ENCODE peak calls at places on chromosomes 5 and 9, in nine cellular contexts. I is HepG2; E is astrocyte; C is neuronal stem cell; K is AG10803; H is mammary epithelial cell; G is AG04449; X is CD8-positive, alpha-beta T cell; S is fibroblast of villous mesenchyme. Z is an unnamed sample.

GRCh38 chr5:115685480-115685879 is 59.6 kb upstream of the TMED7 start:
- DNase-seq in I (no peak), E (peak), C (no peak), K (no peak), H (no peak), G (no peak), X (no peak), S (no peak), Z (no peak)

GRCh38 chr9:126695186-126696090 is 81.7 kb downstream of the LMX1B start:
- DNase-seq in I (no peak), E (no peak), C (no peak), K (no peak), H (no peak), G (no peak), X (no peak), S (no peak), Z (no peak)

GRCh38 chr5:133783481-133783880 is 171.1 kb upstream of the FSTL4 start:
- DNase-seq in I (no peak), E (peak), C (no peak), K (no peak), H (no peak), G (peak), X (no peak), S (no peak), Z (no peak)

GRCh38 chr5:144004146-144004545 is 166.3 kb downstream of the YIPF5 start:
- DNase-seq in I (no peak), E (peak), C (no peak), K (no peak), H (peak), G (no peak), X (no peak), S (peak), Z (peak)

GRCh38 chr9:77897292-77897691 is 134.3 kb downstream of the GNAQ start:
- DNase-seq in I (peak), E (no peak), C (no peak), K (no peak), H (no peak), G (no peak), X (no peak), S (no peak), Z (no peak)

GRCh38 chr5:138179277-138179857 is 455 bp downstream of the KIF20A start:
- DNase-seq in I (peak), E (no peak), C (peak), K (no peak), H (peak), G (no peak), X (no peak), S (peak), Z (no peak)

GRCh38 chr5:104540448-104540847 is 977.9 kb upstream of the NUDT12 start:
- DNase-seq in I (no peak), E (peak), C (no peak), K (no peak), H (no peak), G (no peak), X (no peak), S (peak), Z (peak)

GRCh38 chr9:68949271-68950000 is 64.5 kb downstream of the PRKACG start:
- DNase-seq in I (no peak), E (no peak), C (no peak), K (peak), H (peak), G (no peak), X (peak), S (no peak), Z (peak)

GRCh38 chr9:35727676-35728040 is 4.3 kb downstream of the TLN1 start:
- DNase-seq in I (no peak), E (no peak), C (no peak), K (no peak), H (no peak), G (no peak), X (no peak), S (no peak), Z (no peak)

GRCh38 chr5:138595396-138595795 is 20.2 kb upstream of the HSPA9 start:
- DNase-seq in I (no peak), E (no peak), C (no peak), K (no peak), H (no peak), G (no peak), X (no peak), S (no peak), Z (no peak)

GRCh38 chr5:167822241-167822640 is 469.2 kb upstream of the WWC1 start:
- DNase-seq in I (no peak), E (peak), C (no peak), K (no peak), H (no peak), G (no peak), X (no peak), S (no peak), Z (no peak)

GRCh38 chr5:74123928-74124327 is 497.9 kb downstream of the ARHGEF28 start:
- DNase-seq in I (no peak), E (no peak), C (no peak), K (no peak), H (no peak), G (no peak), X (no peak), S (no peak), Z (no peak)

GRCh38 chr5:32265902-32266301 is 46.8 kb downstream of the MTMR12 start:
- DNase-seq in I (no peak), E (no peak), C (no peak), K (no peak), H (no peak), G (no peak), X (no peak), S (no peak), Z (no peak)

GRCh38 chr9:87872079-87872624 is 10.5 kb upstream of the SPATA31E1 start:
- DNase-seq in I (no peak), E (peak), C (no peak), K (peak), H (no peak), G (no peak), X (no peak), S (peak), Z (no peak)

GRCh38 chr9:113184509-113184908 is 33.7 kb downstream of the SLC31A2 start:
- DNase-seq in I (no peak), E (no peak), C (no peak), K (peak), H (peak), G (no peak), X (no peak), S (peak), Z (no peak)

GRCh38 chr9:2228132-2228531 is 213.0 kb downstream of the SMARCA2 start:
- DNase-seq in I (no peak), E (no peak), C (peak), K (no peak), H (no peak), G (no peak), X (no peak), S (peak), Z (no peak)

GRCh38 chr5:79886456-79886855 is 104.6 kb downstream of the MTX3 start:
- DNase-seq in I (no peak), E (no peak), C (no peak), K (no peak), H (no peak), G (no peak), X (no peak), S (no peak), Z (no peak)

GRCh38 chr5:14155075-14155474 is 11.9 kb downstream of the TRIO start:
- DNase-seq in I (no peak), E (no peak), C (no peak), K (no peak), H (no peak), G (no peak), X (no peak), S (no peak), Z (no peak)

GRCh38 chr5:33235824-33236223 is 204.9 kb upstream of the TARS1 start:
- DNase-seq in I (no peak), E (no peak), C (no peak), K (no peak), H (no peak), G (no peak), X (no peak), S (no peak), Z (no peak)

GRCh38 chr5:55918097-55919035 is 67.2 kb downstream of the IL31RA start:
- DNase-seq in I (no peak), E (no peak), C (no peak), K (no peak), H (no peak), G (no peak), X (peak), S (no peak), Z (no peak)

GRCh38 chr9:33765411-33765810 is 29.9 kb upstream of the PRSS3 start:
- DNase-seq in I (no peak), E (peak), C (no peak), K (no peak), H (peak), G (no peak), X (no peak), S (peak), Z (peak)

GRCh38 chr9:82604947-82605656 is 457.8 kb downstream of the RASEF start:
- DNase-seq in I (peak), E (peak), C (no peak), K (no peak), H (no peak), G (no peak), X (no peak), S (peak), Z (no peak)

GRCh38 chr5:88688242-88688959 is 194.6 kb downstream of the MEF2C start:
- DNase-seq in I (no peak), E (no peak), C (no peak), K (no peak), H (no peak), G (no peak), X (no peak), S (no peak), Z (no peak)

GRCh38 chr5:37735649-37736347 is 104.0 kb downstream of the GDNF start:
- DNase-seq in I (no peak), E (peak), C (no peak), K (peak), H (no peak), G (no peak), X (no peak), S (peak), Z (no peak)

GRCh38 chr9:694499-695154 is 146.9 kb upstream of the DMRT1 start:
- DNase-seq in I (no peak), E (peak), C (no peak), K (peak), H (peak), G (peak), X (no peak), S (peak), Z (peak)

GRCh38 chr5:142722146-142722545 is 36.3 kb upstream of the FGF1 start:
- DNase-seq in I (no peak), E (peak), C (no peak), K (peak), H (no peak), G (no peak), X (no peak), S (no peak), Z (no peak)

DNA sequence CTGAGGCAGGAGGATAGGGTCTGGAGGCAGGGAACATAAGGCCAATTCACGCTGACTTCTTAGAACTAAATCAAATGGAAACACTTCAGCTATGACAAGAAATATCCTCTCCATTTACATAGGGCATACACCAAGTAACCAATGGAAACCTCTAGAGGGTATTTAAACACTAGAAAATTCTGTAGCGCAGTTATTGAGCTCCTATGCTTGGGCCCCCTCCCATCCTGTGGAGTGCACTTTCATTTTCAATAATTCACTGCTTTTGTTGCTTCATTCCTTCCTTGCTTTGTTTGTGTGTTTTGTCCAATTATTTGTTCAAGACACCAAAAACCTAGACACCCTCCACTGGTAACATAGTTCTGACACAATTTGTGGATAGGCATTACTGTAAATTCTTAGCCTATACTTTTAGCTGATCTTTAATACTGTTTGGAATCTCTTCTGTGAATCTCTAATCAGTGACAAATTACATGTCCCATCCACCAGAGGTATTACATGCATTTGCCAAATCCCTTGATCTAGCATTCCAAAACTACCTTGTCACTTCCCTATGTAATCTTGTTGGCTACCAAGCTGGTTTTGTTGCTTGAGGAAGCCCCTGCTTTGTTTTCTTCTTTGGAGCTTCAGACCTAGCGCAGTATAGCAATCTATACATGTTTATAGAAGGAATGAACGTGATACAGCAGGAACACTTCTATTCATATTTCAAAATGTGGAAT is 61.6 kb downstream of the ST8SIA4 start:
- DNase-seq in I (no peak), E (peak), C (no peak), K (no peak), H (no peak), G (no peak), X (no peak), S (no peak), Z (no peak)
- H3K4me3 ChIP-seq in I (no peak), E (no peak), C (no peak), K (no peak), H (no peak), G (no peak), X (no peak), S (no peak), Z (no peak)

GRCh38 chr5:40679998-40680681 is 425 bp downstream of the PTGER4 start:
- DNase-seq in I (no peak), E (no peak), C (no peak), K (no peak), H (no peak), G (no peak), X (peak), S (no peak), Z (no peak)
- H3K4me3 ChIP-seq in I (peak), E (peak), C (peak), K (peak), H (peak), G (peak), X (peak), S (peak), Z (peak)

GRCh38 chr5:172800088-172800551 is 29.1 kb upstream of the DUSP1 start:
- DNase-seq in I (no peak), E (peak), C (no peak), K (peak), H (peak), G (peak), X (no peak), S (peak), Z (peak)
- H3K4me3 ChIP-seq in I (no peak), E (no peak), C (no peak), K (no peak), H (no peak), G (no peak), X (no peak), S (no peak), Z (no peak)

GRCh38 chr5:42948961-42949347 is 91.2 kb downstream of the ANXA2R start:
- DNase-seq in I (no peak), E (no peak), C (no peak), K (no peak), H (no peak), G (no peak), X (no peak), S (no peak), Z (no peak)

GRCh38 chr5:42951169-42951846 is 88.8 kb downstream of the ANXA2R start:
- DNase-seq in I (no peak), E (peak), C (no peak), K (peak), H (no peak), G (no peak), X (peak), S (peak), Z (no peak)

GRCh38 chr5:42950466-42951168 is 89.5 kb downstream of the ANXA2R start:
- DNase-seq in I (no peak), E (peak), C (no peak), K (peak), H (peak), G (peak), X (peak), S (peak), Z (peak)

GRCh38 chr5:42949348-42950090 is 90.6 kb downstream of the ANXA2R start:
- DNase-seq in I (peak), E (peak), C (no peak), K (peak), H (no peak), G (no peak), X (peak), S (peak), Z (peak)

DNA sequence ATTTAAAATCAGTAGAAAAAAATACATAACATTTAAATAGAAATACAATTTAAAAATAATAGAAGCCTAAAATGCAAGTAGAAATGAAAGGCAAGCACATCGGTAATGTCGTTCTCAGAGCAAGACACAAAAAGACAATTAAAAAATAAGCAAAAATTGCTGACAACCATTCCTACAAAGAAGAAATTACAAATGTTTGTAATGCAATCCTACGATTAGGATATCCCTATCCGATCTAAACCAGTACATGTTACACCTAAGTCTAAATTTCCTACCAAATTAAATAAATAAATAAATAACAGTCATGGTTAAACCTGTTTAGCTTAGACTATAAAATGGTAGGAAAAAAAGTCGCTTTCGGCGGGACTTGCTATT is 90.0 kb downstream of the ANXA2R start:
- DNase-seq in I (no peak), E (no peak), C (no peak), K (no peak), H (no peak), G (no peak), X (no peak), S (no peak), Z (no peak)
- H3K4me3 ChIP-seq in I (no peak), E (peak), C (no peak), K (peak), H (no peak), G (peak), X (peak), S (peak), Z (peak)

DNA sequence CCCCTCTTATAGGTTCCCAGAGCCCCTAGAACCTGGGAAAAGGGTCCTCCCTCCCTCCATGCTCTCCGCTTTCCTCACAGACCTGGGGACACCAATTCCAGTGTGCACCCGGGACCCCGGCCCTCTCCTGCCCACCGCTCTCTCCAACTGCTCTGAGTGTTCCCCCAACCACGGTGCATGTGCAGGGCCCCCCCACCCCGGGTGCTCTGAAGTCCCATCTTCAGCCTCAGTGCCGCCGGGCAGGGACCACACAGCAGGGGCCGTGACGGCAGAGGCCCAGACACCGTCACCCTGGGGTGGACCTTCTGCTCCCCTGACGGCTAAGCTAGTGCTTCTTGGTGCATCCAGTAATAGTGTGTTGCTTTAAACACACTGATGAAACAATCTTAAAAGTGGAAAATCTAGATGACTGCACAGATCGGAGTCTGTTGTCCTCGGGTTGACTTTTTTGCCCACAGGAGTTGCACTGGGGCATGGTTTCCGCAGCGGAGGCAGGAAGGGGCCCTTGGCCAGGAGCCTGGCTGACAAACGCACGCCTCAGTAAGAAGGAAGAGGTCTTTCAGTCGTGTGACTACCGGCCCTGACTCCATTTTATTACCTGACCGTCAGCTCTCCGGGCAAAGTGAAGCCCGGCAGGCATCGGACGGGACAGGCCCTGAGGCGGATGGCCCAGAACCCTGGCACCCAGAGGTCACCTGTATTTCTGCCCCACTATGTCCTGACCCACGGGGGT is 36.2 kb upstream of the SLC6A3 start:
- DNase-seq in I (no peak), E (no peak), C (no peak), K (no peak), H (no peak), G (no peak), X (no peak), S (no peak), Z (no peak)
- H3K4me3 ChIP-seq in I (no peak), E (no peak), C (no peak), K (no peak), H (no peak), G (no peak), X (no peak), S (no peak), Z (no peak)